ENCODE peak calls at places on chromosomes 5 and 9, in four cellular contexts. F, P, Z and I are unnamed samples.

GRCh38 chr9:37512439-37512838 is 26.7 kb downstream of the POLR1E start:
- DNase-seq in F (no peak), P (no peak), Z (no peak), I (no peak)

GRCh38 chr9:125428060-125428481 is 166.4 kb downstream of the GAPVD1 start:
- DNase-seq in F (peak), P (no peak), Z (no peak), I (no peak)

GRCh38 chr9:131951905-131952304 is 127.8 kb downstream of the MED27 start:
- DNase-seq in F (no peak), P (peak), Z (peak), I (no peak)

GRCh38 chr5:175567954-175568353 is 89.6 kb downstream of the SFXN1 start:
- DNase-seq in F (no peak), P (no peak), Z (no peak), I (no peak)

GRCh38 chr5:72921886-72922285 is 34.0 kb upstream of the FCHO2 start:
- DNase-seq in F (no peak), P (no peak), Z (no peak), I (no peak)

GRCh38 chr5:172417983-172418630 is 36.2 kb downstream of the SH3PXD2B start:
- DNase-seq in F (no peak), P (peak), Z (peak), I (no peak)

GRCh38 chr5:42756630-42757601 is at the start of gene CCDC152:
- DNase-seq in F (no peak), P (no peak), Z (peak), I (no peak)

GRCh38 chr5:102583663-102584062 is 84.9 kb upstream of the SLCO6A1 start:
- DNase-seq in F (peak), P (no peak), Z (peak), I (peak)

GRCh38 chr9:89604463-89605180 is at the start of gene GADD45G:
- DNase-seq in F (peak), P (no peak), Z (peak), I (peak)

GRCh38 chr9:132631280-132631679 is 38.5 kb downstream of the DDX31 start:
- DNase-seq in F (no peak), P (peak), Z (peak), I (no peak)

GRCh38 chr9:133485531-133486260 is 6.8 kb upstream of the SLC2A6 start:
- DNase-seq in F (no peak), P (no peak), Z (no peak), I (no peak)

GRCh38 chr5:147384346-147385193 is 125.3 kb downstream of the DPYSL3 start:
- DNase-seq in F (no peak), P (no peak), Z (no peak), I (no peak)

GRCh38 chr9:135169709-135170226 is 82.3 kb downstream of the OLFM1 start:
- DNase-seq in F (no peak), P (no peak), Z (no peak), I (no peak)

GRCh38 chr5:179327026-179327735 is 18.1 kb downstream of the ADAMTS2 start:
- DNase-seq in F (no peak), P (no peak), Z (no peak), I (no peak)

GRCh38 chr9:38652486-38652885 is 32.1 kb upstream of the ANKRD18A start:
- DNase-seq in F (no peak), P (no peak), Z (no peak), I (no peak)